ENCODE peak calls at places on chromosomes 13 and 19, in seven cellular contexts. V, E, N, U, W, Z and H are unnamed samples.

GRCh38 chr19:18750295-18750970 is 40.7 kb downstream of the COMP start:
- DNase-seq in V (no peak), N (no peak), Z (no peak), E (no peak), U (no peak), W (no peak), H (no peak)

GRCh38 chr19:35268546-35269424 is at the start of gene USF2:
- DNase-seq in V (peak), U (no peak), E (no peak), N (peak), Z (peak), W (peak), H (peak)

GRCh38 chr13:36431204-36432105 is 840 bp upstream of the CCNA1 start:
- DNase-seq in W (no peak), N (no peak), U (no peak), E (no peak), V (no peak), Z (no peak), H (no peak)

GRCh38 chr19:10112895-10113591 is 1.6 kb downstream of the P2RY11 start:
- DNase-seq in N (peak), V (no peak), Z (peak), U (no peak), E (no peak), W (peak), H (peak)

GRCh38 chr13:33152389-33152788 is 133.2 kb downstream of the STARD13 start:
- DNase-seq in U (no peak), E (no peak), V (no peak), N (no peak), Z (no peak), W (no peak), H (no peak)

GRCh38 chr13:31322702-31323101 is 122.9 kb downstream of the B3GLCT start:
- DNase-seq in N (no peak), W (no peak), Z (no peak), E (no peak), V (no peak), U (no peak), H (no peak)

GRCh38 chr19:32876919-32877285 is 7.3 kb upstream of the SLC7A9 start:
- DNase-seq in U (no peak), W (no peak), Z (no peak), N (peak), E (no peak), V (peak), H (no peak)

GRCh38 chr13:68076046-68076445 is 845.9 kb upstream of the PCDH9 start:
- DNase-seq in E (no peak), Z (no peak), V (no peak), W (no peak), U (no peak), N (no peak), H (no peak)

GRCh38 chr13:101331731-101332130 is 84.6 kb downstream of the NALCN start:
- DNase-seq in Z (no peak), E (no peak), V (no peak), U (no peak), N (no peak), W (no peak), H (no peak)

GRCh38 chr19:30077851-30078355 is 135.9 kb downstream of the URI1 start:
- DNase-seq in V (no peak), E (no peak), W (no peak), N (no peak), Z (peak), U (no peak), H (no peak)

GRCh38 chr19:1668339-1669123 is 16.1 kb upstream of the TCF3 start:
- DNase-seq in V (no peak), U (no peak), N (no peak), W (no peak), Z (no peak), E (no peak), H (no peak)

GRCh38 chr19:9793051-9793591 is 24.6 kb upstream of the ZNF846 start:
- DNase-seq in V (peak), U (no peak), Z (no peak), W (no peak), N (peak), E (no peak), H (no peak)

GRCh38 chr13:76271728-76272232 is 614.4 kb downstream of the KCTD12 start:
- DNase-seq in V (peak), N (no peak), W (no peak), E (no peak), U (no peak), Z (no peak), H (no peak)

GRCh38 chr13:76982051-76982450 is 9.8 kb upstream of the CLN5 start:
- DNase-seq in U (no peak), V (no peak), E (no peak), Z (no peak), N (no peak), W (no peak), H (peak)

GRCh38 chr13:35764359-35765015 is 288.0 kb upstream of the MAB21L1 start:
- DNase-seq in N (no peak), U (no peak), W (no peak), V (no peak), Z (no peak), E (no peak), H (no peak)

GRCh38 chr13:82791035-82791434 is 1091.2 kb downstream of the SLITRK1 start:
- DNase-seq in N (no peak), U (no peak), Z (no peak), E (no peak), V (no peak), W (no peak), H (no peak)

GRCh38 chr13:82011355-82011754 is 1670.4 kb upstream of the SPRY2 start:
- DNase-seq in W (no peak), U (no peak), V (no peak), E (no peak), N (no peak), Z (no peak), H (no peak)

GRCh38 chr19:52957591-52957990 is 5.1 kb downstream of the ZNF816 start:
- DNase-seq in E (no peak), Z (no peak), U (no peak), N (no peak), V (no peak), W (no peak), H (no peak)

GRCh38 chr19:3580156-3580955 is 4.9 kb upstream of the GIPC3 start:
- DNase-seq in Z (no peak), E (no peak), W (no peak), N (peak), V (peak), U (no peak), H (peak)

GRCh38 chr19:52034051-52034728 is 6.0 kb upstream of the ZNF614 start:
- DNase-seq in U (no peak), V (peak), W (no peak), N (peak), E (no peak), Z (no peak), H (no peak)

GRCh38 chr19:44684892-44685847 is 13.8 kb upstream of the CEACAM16 start:
- DNase-seq in W (peak), E (no peak), U (no peak), V (peak), Z (no peak), N (peak), H (peak)

GRCh38 chr19:41821003-41821735 is 23.3 kb downstream of the LYPD4 start:
- DNase-seq in U (peak), N (peak), V (peak), Z (peak), W (peak), E (peak), H (peak)

GRCh38 chr13:20190481-20191310 is 2.0 kb downstream of the GJB2 start:
- DNase-seq in V (peak), N (no peak), W (no peak), E (no peak), U (no peak), Z (no peak), H (no peak)

GRCh38 chr19:36987091-36987490 is 71.0 kb downstream of the ZNF568 start:
- DNase-seq in Z (no peak), W (no peak), N (no peak), E (no peak), U (no peak), V (no peak), H (no peak)
- TF ChIP-seq RFX5 in Z (no peak), W (no peak), N (no peak), E (no peak), U (no peak), V (no peak), H (no peak)

DNA sequence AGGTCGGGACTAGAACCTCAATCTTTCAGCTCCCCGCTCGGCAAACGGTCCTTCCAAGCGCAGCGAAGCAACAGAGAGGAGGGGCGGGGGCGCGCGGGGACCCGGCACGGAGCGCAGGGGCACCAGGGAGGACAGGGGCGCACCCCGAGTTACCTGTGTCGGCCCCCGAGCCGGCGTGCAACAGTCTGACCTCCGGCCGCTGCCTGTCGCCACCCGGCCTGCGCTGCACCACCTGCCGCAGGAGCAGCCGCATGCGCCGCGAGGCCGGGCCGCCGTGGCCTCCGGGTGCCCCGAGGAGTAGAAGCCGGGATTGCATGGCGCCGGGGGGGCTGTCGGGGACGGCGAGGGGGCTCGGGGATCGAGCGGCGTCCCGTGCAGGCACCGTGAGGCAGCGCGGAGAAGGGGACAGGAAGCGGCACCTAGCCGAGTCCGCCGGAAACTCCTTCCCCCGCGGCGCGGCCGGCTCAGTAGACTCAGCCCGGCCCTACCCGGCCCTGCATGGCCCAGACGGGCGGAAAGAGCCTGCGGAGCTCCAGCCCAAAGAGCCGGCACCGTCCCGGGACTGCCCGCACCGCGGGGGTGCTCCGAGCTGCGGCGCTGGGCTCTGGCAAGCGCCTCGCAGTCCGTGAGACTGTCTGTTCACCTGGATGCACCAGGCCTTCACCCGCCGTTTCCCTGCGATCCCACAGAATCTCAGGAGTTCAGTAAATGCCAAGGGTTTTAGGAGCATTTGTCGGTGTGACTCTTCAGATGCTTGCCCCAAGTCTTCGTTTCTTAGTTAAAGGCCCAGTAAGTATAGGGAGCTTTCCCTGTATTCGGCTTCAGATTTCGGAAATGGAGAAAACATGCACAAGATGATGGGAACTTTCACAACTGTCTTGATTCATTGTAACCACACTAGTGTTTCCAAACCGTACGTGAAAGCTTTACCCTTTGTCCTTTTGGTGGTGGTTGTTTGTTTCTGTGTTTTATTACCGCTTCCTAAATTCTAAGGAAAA is at the start of gene VWA8:
- DNase-seq in W (peak), V (peak), N (peak), Z (peak), U (peak), E (no peak), H (peak)
- H3K27ac ChIP-seq in W (peak), V (peak), N (peak), Z (peak), U (peak), E (peak), H (peak)

GRCh38 chr13:53311561-53311960 is 282.9 kb downstream of the OLFM4 start:
- DNase-seq in N (no peak), U (no peak), Z (no peak), V (no peak), E (no peak), W (no peak), H (no peak)

DNA sequence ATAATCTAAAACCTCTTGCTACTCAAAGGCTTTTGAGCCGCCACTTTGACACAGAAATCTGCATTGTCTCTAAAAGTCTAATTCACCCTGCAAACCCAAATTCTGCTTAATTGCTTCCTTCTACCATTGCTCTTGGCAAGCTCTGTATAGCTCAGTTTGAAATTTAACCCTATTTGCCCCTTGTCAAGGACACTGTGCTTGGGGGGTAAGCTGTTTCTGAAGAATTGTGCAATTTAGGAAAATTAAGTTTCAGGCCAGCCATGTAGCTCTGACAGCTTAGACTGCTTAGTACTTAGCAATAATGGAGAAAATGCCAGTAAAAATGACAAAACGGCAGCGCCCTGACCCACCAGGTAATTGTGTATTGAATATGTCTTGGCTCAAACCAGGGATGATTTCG is 282.2 kb downstream of the OLFM4 start:
- DNase-seq in V (no peak), Z (no peak), U (no peak), W (no peak), E (no peak), N (no peak), H (no peak)
- TF ChIP-seq RFX5 in V (no peak), Z (no peak), U (no peak), W (no peak), E (no peak), N (no peak), H (no peak)

GRCh38 chr19:11927227-11927626 is 2.3 kb downstream of the ZNF700 start:
- DNase-seq in U (no peak), E (no peak), Z (no peak), V (no peak), N (no peak), W (no peak), H (no peak)

GRCh38 chr19:11921852-11922495 is 2.9 kb upstream of the ZNF700 start:
- DNase-seq in W (no peak), E (no peak), V (peak), U (no peak), Z (no peak), N (no peak), H (no peak)

DNA sequence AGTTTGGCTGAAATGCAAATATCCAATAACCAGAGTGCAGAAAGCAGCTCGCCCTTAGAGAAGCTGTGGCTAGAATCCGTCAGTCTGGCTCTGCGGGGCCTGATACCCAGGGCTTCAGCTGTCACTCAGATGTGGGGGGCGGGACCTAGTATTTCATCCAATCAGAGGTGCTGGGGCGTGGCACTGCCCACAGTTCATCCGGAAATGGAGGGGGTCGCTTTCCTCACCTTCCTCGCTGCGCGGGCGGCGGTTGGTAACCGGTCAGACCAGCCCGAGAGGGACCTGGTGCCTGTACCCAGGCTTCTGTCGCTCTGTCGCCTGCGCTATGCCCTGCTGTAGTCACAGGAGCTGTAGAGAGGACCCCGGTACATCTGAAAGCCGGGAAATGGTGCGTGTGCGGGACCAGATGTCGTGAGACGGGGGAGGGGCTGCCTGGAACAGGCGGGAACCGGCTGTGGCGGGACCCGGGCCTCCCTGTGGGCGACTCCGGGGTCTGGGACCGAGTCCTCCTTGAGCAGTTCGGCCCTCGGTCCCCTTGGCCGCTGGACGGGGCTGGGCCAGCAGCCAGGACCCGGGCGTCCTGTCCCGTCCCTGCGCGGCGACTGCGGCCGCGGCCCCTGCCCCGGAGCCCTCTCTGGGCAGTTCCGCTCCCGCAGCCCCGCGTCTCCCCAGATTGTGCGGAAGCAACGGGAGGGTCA is at the start of gene ZNF700:
- DNase-seq in N (peak), E (peak), Z (peak), U (peak), V (peak), W (peak), H (peak)
- H3K27ac ChIP-seq in N (peak), E (peak), Z (peak), U (peak), V (peak), W (peak), H (peak)

DNA sequence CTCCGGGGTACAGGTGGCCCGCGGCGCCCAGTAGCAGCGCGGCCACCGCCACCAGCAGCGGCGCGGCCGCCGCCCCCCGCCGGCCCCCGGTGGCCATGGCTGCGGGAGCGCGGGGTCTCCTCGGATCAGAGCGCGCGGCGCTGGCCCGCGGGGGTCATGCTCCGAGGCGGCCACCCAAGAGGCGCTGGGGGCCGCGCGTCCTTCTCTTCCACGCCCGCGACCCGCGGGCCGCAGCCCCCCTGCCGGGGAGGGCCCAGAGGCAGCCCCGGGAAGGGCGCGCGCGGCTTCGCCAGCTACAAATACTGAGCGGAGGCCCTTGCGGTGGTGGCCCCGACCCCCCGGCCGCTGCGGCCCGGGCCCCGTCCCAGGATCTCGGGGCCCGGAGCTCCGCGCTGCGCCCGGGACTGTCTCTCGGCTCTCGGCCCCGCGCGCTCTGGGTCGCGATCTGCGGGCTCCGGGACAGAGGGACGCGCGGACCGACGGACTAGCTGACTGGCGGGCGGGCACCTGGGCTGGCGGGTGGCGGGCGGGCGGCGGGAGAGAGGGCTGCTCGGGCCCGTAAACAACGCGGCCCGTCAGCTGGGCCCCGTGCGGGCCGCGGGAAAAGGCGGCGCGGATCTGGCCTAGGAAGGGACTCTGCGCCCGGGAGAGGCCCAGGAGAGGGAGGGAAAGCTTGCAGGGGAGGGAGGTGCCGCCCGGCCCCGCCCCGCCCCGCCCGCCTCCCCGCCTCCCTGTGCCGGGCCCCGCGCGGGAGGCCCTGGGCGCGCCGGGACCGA is at the start of gene INSR:
- DNase-seq in V (peak), E (peak), Z (peak), U (peak), W (peak), N (peak), H (peak)
- TF ChIP-seq RFX5 in V (no peak), E (no peak), Z (no peak), U (no peak), W (no peak), N (no peak), H (peak)